ENCODE peak calls at places on chromosomes 3 and 15, in ten cellular contexts. Q is lower leg skin; K is brain microvascular endothelial cell; F is lung microvascular endothelial cell; S is stimulated activated CD4-positive, alpha-beta T cell treated with anti-CD3 and anti-CD28 coated beads, Interleukin-1b, Interleukin-23, amount 100 ng/mL, for 1 hour; O is mesenteric fat pad; H is anterior cingulate cortex; G is B cell; W is SW480; L is tibial nerve. D is an unnamed sample.
A peak's percentile ranks its signal among the peaks of the same experiment; 100 is the strongest.

GRCh38 chr3:194382892-194383223 is 13.3 kb upstream of the LRRC15 start:
- DNase-seq in S (no peak), Q (peak; percentile 54), H (no peak), K (no peak), G (no peak), O (peak; percentile 71), W (no peak), L (no peak), F (no peak), D (peak; percentile 58)

GRCh38 chr3:156416846-156417581 is 137.9 kb downstream of the SSR3 start:
- DNase-seq in F (no peak), L (no peak), Q (no peak), K (no peak), S (no peak), O (no peak), H (no peak), W (peak; percentile 65), G (no peak), D (no peak)

GRCh38 chr15:64930778-64931240 is 19.1 kb downstream of the ANKDD1A start:
- DNase-seq in W (no peak), G (peak; percentile 17), K (peak; percentile 62), F (peak; percentile 76), O (peak; percentile 77), S (no peak), L (no peak), Q (peak; percentile 58), H (no peak), D (no peak)

GRCh38 chr3:148833223-148833622 is 5.6 kb downstream of the CPB1 start:
- DNase-seq in O (no peak), L (no peak), F (no peak), S (no peak), H (no peak), G (no peak), Q (no peak), W (no peak), K (peak; percentile 4), D (no peak)

GRCh38 chr3:175433026-175433668 is 574.0 kb downstream of the NAALADL2 start:
- DNase-seq in S (no peak), K (peak; percentile 11), O (no peak), W (no peak), G (no peak), F (no peak), Q (no peak), H (no peak), L (no peak), D (no peak)

GRCh38 chr3:11532865-11533490 is 110.7 kb downstream of the VGLL4 start:
- DNase-seq in S (no peak), W (no peak), K (peak; percentile 36), Q (no peak), O (peak; percentile 81), L (no peak), F (no peak), H (no peak), G (peak; percentile 0), D (no peak)

GRCh38 chr3:76965122-76965725 is 74.7 kb upstream of the ROBO2 start:
- DNase-seq in S (no peak), G (no peak), F (no peak), H (no peak), L (no peak), Q (no peak), W (no peak), O (no peak), K (no peak), D (no peak)

GRCh38 chr3:108157275-108157674 is 64.9 kb downstream of the IFT57 start:
- DNase-seq in S (no peak), K (no peak), O (no peak), H (no peak), Q (no peak), L (no peak), F (no peak), W (no peak), G (no peak), D (no peak)

GRCh38 chr3:42725454-42725853 is 22.9 kb upstream of the HHATL start:
- DNase-seq in O (no peak), H (no peak), Q (no peak), G (no peak), F (no peak), S (no peak), K (no peak), W (no peak), L (no peak), D (no peak)

GRCh38 chr15:69647160-69647513 is 194.5 kb downstream of the RPLP1 start:
- DNase-seq in F (no peak), K (no peak), G (no peak), S (no peak), H (no peak), Q (peak; percentile 36), L (no peak), W (no peak), O (no peak), D (no peak)

GRCh38 chr15:101676965-101677364 is 24.8 kb upstream of the TM2D3 start:
- DNase-seq in F (no peak), H (no peak), L (no peak), K (no peak), S (no peak), O (no peak), W (no peak), G (no peak), Q (no peak), D (no peak)

GRCh38 chr15:57656434-57656833 is 50.1 kb upstream of the POLR2M start:
- DNase-seq in H (no peak), W (no peak), L (no peak), O (no peak), F (no peak), G (no peak), S (no peak), Q (no peak), K (no peak), D (no peak)

GRCh38 chr3:116148881-116149530 is 296.3 kb downstream of the LSAMP start:
- DNase-seq in S (no peak), H (no peak), F (no peak), W (no peak), O (no peak), Q (no peak), G (no peak), K (no peak), L (no peak), D (no peak)

GRCh38 chr3:122974764-122975162 is 52.8 kb downstream of the SEMA5B start:
- DNase-seq in K (peak; percentile 84), W (peak; percentile 14), O (no peak), Q (no peak), S (no peak), H (no peak), L (no peak), G (no peak), F (peak; percentile 4), D (peak; percentile 88)

GRCh38 chr15:50219820-50220219 is 37.8 kb downstream of the SLC27A2 start:
- DNase-seq in Q (no peak), L (no peak), F (no peak), W (peak; percentile 28), G (no peak), H (no peak), O (no peak), S (no peak), K (no peak), D (no peak)

GRCh38 chr3:139020036-139020867 is 474 bp downstream of the PRR23B start:
- DNase-seq in L (no peak), S (no peak), Q (peak; percentile 46), K (no peak), O (no peak), H (no peak), G (no peak), F (no peak), W (no peak), D (no peak)

GRCh38 chr3:86249833-86250232 is 741.1 kb downstream of the VGLL3 start:
- DNase-seq in S (no peak), F (no peak), K (no peak), O (no peak), Q (no peak), L (no peak), H (no peak), W (peak; percentile 4), G (no peak), D (no peak)

GRCh38 chr3:148741219-148741618 is 43.5 kb downstream of the AGTR1 start:
- DNase-seq in K (no peak), S (no peak), H (no peak), G (no peak), F (no peak), L (no peak), Q (no peak), O (no peak), W (no peak), D (no peak)

GRCh38 chr3:108202834-108203233 is 19.4 kb downstream of the IFT57 start:
- DNase-seq in O (no peak), G (no peak), H (no peak), Q (no peak), S (no peak), W (no peak), K (no peak), F (no peak), L (no peak), D (no peak)

GRCh38 chr3:31634485-31634884 is 101.8 kb downstream of the STT3B start:
- DNase-seq in O (no peak), W (no peak), F (no peak), S (no peak), G (no peak), Q (no peak), L (no peak), H (no peak), K (peak; percentile 43), D (no peak)

GRCh38 chr3:167241048-167241845 is 138.8 kb downstream of the ZBBX start:
- DNase-seq in H (no peak), O (no peak), K (no peak), W (no peak), G (no peak), L (no peak), Q (no peak), S (no peak), F (no peak), D (no peak)

GRCh38 chr15:40766906-40767837 is 2.6 kb upstream of the C15orf62 start:
- DNase-seq in F (peak; percentile 67), G (no peak), K (peak; percentile 60), O (no peak), H (no peak), L (no peak), W (no peak), Q (no peak), S (no peak), D (no peak)

GRCh38 chr15:100926258-100926657 is 7.1 kb downstream of the LRRK1 start:
- DNase-seq in H (no peak), O (peak; percentile 51), S (no peak), G (no peak), F (no peak), W (no peak), Q (peak; percentile 75), K (no peak), L (no peak), D (no peak)

GRCh38 chr3:53772562-53773329 is 73.5 kb downstream of the CHDH start:
- DNase-seq in O (no peak), K (no peak), S (no peak), W (no peak), Q (no peak), F (no peak), H (no peak), G (no peak), L (no peak), D (no peak)

D was measured in cardiac septum.